ENCODE peak calls at places on chromosomes 5 and 9, in four cellular contexts. Q is A549, H is WTC11, V is K562. F is an unnamed sample.

GRCh38 chr9:112884721-112885120 is 6.0 kb downstream of the SLC46A2 start:
- DNase-seq in Q (no peak), V (no peak), H (no peak), F (no peak)

GRCh38 chr5:859798-860296 is 9.1 kb upstream of the ZDHHC11 start:
- DNase-seq in H (no peak), V (no peak), Q (no peak), F (no peak)

GRCh38 chr5:140112685-140113179 is 1.2 kb upstream of the PURA start:
- DNase-seq in H (no peak), V (no peak), Q (no peak), F (no peak)

GRCh38 chr9:23412458-23412857 is 413.6 kb downstream of the ELAVL2 start:
- DNase-seq in H (no peak), Q (no peak), V (no peak), F (no peak)

GRCh38 chr9:78664370-78664769 is 367.4 kb downstream of the PSAT1 start:
- DNase-seq in H (no peak), Q (no peak), V (no peak), F (no peak)

GRCh38 chr5:6710078-6710477 is 3.2 kb upstream of the TENT4A start:
- DNase-seq in Q (no peak), V (no peak), H (no peak), F (no peak)

GRCh38 chr5:15993334-15993733 is 186.3 kb downstream of the MARCHF11 start:
- DNase-seq in V (no peak), Q (no peak), H (no peak), F (no peak)

GRCh38 chr5:142314606-142315005 is 10.2 kb downstream of the SPRY4 start:
- DNase-seq in V (no peak), Q (no peak), H (no peak), F (no peak)

GRCh38 chr5:43040287-43041098 is at the start of gene ANXA2R:
- DNase-seq in Q (peak), V (peak), H (peak), F (peak)

GRCh38 chr9:108634164-108634563 is 221.6 kb downstream of the ACTL7B start:
- DNase-seq in V (no peak), Q (no peak), H (no peak), F (no peak)

GRCh38 chr9:7273575-7273974 is 515.8 kb downstream of the KDM4C start:
- DNase-seq in H (no peak), Q (no peak), V (peak), F (no peak)

GRCh38 chr9:76609285-76610008 is 150.5 kb downstream of the GCNT1 start:
- DNase-seq in V (no peak), H (no peak), Q (no peak), F (no peak)

GRCh38 chr5:136133416-136134383 is 1.1 kb downstream of the SMAD5 start:
- DNase-seq in H (peak), V (peak), Q (peak), F (peak)

GRCh38 chr5:37668524-37669047 is 171.3 kb downstream of the GDNF start:
- DNase-seq in H (no peak), Q (peak), V (peak), F (peak)

GRCh38 chr9:137891588-137892423 is 14.2 kb downstream of the CACNA1B start:
- DNase-seq in H (no peak), V (no peak), Q (no peak), F (no peak)

GRCh38 chr5:89037090-89037489 is 154.1 kb upstream of the MEF2C start:
- DNase-seq in V (no peak), H (no peak), Q (no peak), F (peak)

GRCh38 chr9:134364391-134365114 is 38.3 kb downstream of the RXRA start:
- DNase-seq in Q (no peak), H (no peak), V (no peak), F (peak)

GRCh38 chr5:149609640-149610297 is 28.5 kb downstream of the ARHGEF37 start:
- DNase-seq in V (no peak), H (no peak), Q (no peak), F (no peak)

GRCh38 chr9:33103381-33104110 is 27.1 kb upstream of the SMU1 start:
- DNase-seq in V (no peak), H (no peak), Q (no peak), F (no peak)

DNA sequence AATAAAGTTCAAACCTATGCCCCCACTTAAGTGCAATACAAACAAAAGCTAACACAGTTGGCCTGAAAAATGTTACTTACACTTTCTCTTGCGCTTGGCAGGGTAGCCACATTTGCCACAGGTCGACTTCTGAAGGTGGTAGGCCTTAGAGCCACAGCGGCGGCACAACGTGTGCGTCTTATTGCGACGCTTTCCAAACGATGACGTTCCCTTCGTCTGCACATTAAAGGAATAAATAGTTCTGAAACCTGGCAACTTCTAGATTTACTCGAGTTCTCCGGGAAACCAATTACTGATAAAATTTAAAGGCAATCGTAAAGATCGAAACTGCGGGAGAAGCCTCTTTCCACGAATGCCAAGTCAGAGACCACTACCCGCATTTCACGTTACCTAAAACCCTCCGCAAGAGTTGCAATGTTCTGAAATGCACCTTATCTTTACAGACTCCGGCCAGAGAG is 602 bp downstream of the RPL37 start:
- DNase-seq in H (no peak), Q (no peak), V (no peak), F (no peak)
- TF ChIP-seq HMGXB4 in H (no peak), Q (no peak), V (no peak), F (no peak)

DNA sequence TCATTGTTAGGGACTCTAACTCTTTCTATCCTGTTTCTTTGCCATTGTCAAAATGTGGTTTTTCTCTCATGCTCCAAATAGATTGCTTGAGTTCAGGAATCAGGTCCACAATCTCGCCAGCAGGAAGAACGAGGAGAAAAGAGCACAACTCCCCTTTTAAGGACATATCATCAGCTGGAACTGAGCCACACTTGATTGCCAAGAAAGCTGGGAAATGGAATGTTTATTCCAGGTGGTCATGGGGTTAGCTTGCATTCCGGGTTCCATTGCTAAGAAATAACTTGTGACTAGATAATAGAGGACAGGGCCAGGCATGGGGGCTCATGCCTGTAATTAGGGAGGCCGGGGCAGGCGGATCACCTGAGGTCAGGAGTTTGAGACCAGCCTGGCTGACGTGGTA is 32.4 kb upstream of the C9orf57 start:
- DNase-seq in V (no peak), Q (no peak), H (no peak), F (no peak)
- TF ChIP-seq HMGXB4 in V (no peak), Q (no peak), H (no peak), F (no peak)

DNA sequence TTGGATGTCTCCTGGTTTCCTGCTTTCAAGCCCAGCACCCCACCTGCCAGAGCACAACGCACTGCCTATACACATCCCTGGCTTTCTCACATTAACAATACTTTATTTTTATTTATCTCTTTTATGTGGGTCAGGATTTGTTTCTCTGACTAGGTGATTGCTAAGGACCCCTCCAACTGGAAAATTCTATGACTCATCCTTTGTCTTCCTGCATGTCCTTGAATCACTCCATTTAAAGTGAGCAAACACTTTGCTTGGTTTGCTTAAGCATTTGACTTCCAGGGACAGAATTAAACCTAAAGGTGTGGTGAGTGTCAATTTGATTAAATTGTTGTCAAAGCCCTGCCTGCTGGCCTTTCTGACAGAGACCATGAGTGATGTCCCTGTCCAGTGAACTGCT is 536.5 kb upstream of the BRINP1 start:
- DNase-seq in H (no peak), V (no peak), Q (no peak), F (peak)
- TF ChIP-seq HMGXB4 in H (no peak), V (no peak), Q (no peak), F (no peak)

DNA sequence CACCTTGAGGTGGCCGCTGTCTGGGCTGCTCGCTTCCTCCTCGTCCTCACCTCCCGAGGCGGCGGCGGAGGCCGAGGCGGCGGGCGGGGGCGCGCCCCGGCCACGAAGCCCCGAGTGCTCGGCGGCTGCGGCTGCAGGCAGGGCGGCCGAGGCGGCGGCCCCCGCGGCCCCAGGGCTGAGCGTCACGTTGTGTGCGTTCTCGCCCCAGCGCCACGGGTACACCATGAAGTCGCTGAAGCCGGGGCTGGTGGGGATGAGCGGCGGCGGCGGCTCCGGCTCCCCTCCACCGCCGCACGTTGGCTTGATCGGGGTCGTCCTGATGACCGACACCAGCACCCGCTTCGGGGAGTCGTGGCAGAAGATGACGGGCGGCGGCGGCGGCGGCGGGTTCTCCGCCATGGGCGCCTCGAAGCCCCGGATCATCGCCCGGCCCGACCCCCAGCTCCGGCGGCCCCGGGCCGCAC is 528 bp downstream of the ZNF367 start:
- DNase-seq in V (no peak), H (no peak), Q (no peak), F (no peak)
- TF ChIP-seq HMGXB4 in V (no peak), H (no peak), Q (no peak), F (no peak)